ENCODE peak calls at places on chromosomes 11 and 22, in seven cellular contexts. J is H9, A is mesendoderm, I is neuronal stem cell, Y is mesenchymal stem cell, C is H1, R is trophoblast cell. V is an unnamed sample.

GRCh38 chr11:95692526-95693270 is 96.9 kb downstream of the FAM76B start:
- DNase-seq in J (no peak), A (no peak), I (no peak), Y (peak), C (no peak), R (peak), V (peak)

GRCh38 chr22:38761202-38762162 is 5.7 kb upstream of the SUN2 start:
- DNase-seq in J (no peak), A (no peak), I (no peak), Y (no peak), C (no peak), R (peak), V (no peak)

GRCh38 chr11:16456366-16456765 is 100.0 kb upstream of the SOX6 start:
- DNase-seq in J (no peak), A (peak), I (no peak), Y (no peak), C (no peak), R (no peak), V (peak)

GRCh38 chr11:9247863-9248262 is 17.3 kb downstream of the DENND5A start:
- DNase-seq in J (no peak), A (no peak), I (no peak), Y (no peak), C (no peak), R (no peak), V (no peak)

GRCh38 chr22:28018461-28018927 is 99.4 kb upstream of the PITPNB start:
- DNase-seq in J (no peak), A (no peak), I (no peak), Y (no peak), C (no peak), R (no peak), V (no peak)

GRCh38 chr11:62186195-62186594 is 3.8 kb upstream of the SCGB1D1 start:
- DNase-seq in J (no peak), A (no peak), I (no peak), Y (no peak), C (no peak), R (no peak), V (no peak)

GRCh38 chr11:130390071-130390758 is 38.2 kb downstream of the ADAMTS8 start:
- DNase-seq in J (no peak), A (peak), I (no peak), Y (peak), C (no peak), R (peak), V (peak)

GRCh38 chr11:81005595-81005994 is 1564.8 kb upstream of the TENM4 start:
- DNase-seq in J (no peak), A (peak), I (no peak), Y (peak), C (no peak), R (peak), V (peak)

GRCh38 chr22:49712195-49712791 is 115.4 kb downstream of the BRD1 start:
- DNase-seq in J (peak), A (peak), I (peak), Y (no peak), C (peak), R (peak), V (no peak)

GRCh38 chr11:128021304-128022006 is 565.9 kb downstream of the ETS1 start:
- DNase-seq in J (peak), A (peak), I (peak), Y (no peak), C (no peak), R (no peak), V (no peak)

GRCh38 chr11:38791346-38791961 is 2193.4 kb upstream of the RAG2 start:
- DNase-seq in J (peak), A (peak), I (peak), Y (peak), C (no peak), R (peak), V (peak)

GRCh38 chr11:7672960-7673723 is at the start of gene CYB5R2:
- DNase-seq in J (peak), A (peak), I (peak), Y (peak), C (peak), R (peak), V (peak)

GRCh38 chr11:110730773-110731172 is 18.5 kb upstream of the ARHGAP20 start:
- DNase-seq in J (no peak), A (no peak), I (no peak), Y (no peak), C (no peak), R (no peak), V (no peak)

GRCh38 chr11:67238894-67239794 is 27.1 kb upstream of the GRK2 start:
- DNase-seq in J (no peak), A (peak), I (no peak), Y (peak), C (no peak), R (peak), V (peak)

GRCh38 chr11:19460718-19461405 is 220.1 kb upstream of the E2F8 start:
- DNase-seq in J (no peak), A (no peak), I (no peak), Y (no peak), C (no peak), R (no peak), V (peak)

GRCh38 chr11:59667812-59668187 is 1.0 kb downstream of the PATL1 start:
- DNase-seq in J (no peak), A (no peak), I (no peak), Y (no peak), C (no peak), R (no peak), V (no peak)

GRCh38 chr11:11987503-11988022 is 20.9 kb downstream of the DKK3 start:
- DNase-seq in J (peak), A (peak), I (no peak), Y (peak), C (no peak), R (peak), V (peak)

GRCh38 chr11:75342966-75343870 is 8.2 kb downstream of the ARRB1 start:
- DNase-seq in J (peak), A (peak), I (no peak), Y (peak), C (no peak), R (peak), V (peak)

GRCh38 chr22:46634011-46634699 is 14.0 kb downstream of the GRAMD4 start:
- DNase-seq in J (no peak), A (peak), I (no peak), Y (no peak), C (no peak), R (peak), V (no peak)

GRCh38 chr11:78759067-78759466 is 184.4 kb upstream of the NARS2 start:
- DNase-seq in J (no peak), A (no peak), I (no peak), Y (no peak), C (no peak), R (no peak), V (no peak)

GRCh38 chr11:123061403-123062157 is at the start of gene HSPA8:
- DNase-seq in J (peak), A (peak), I (peak), Y (peak), C (no peak), R (peak), V (peak)

GRCh38 chr11:127345819-127346459 is 345.4 kb upstream of the KIRREL3 start:
- DNase-seq in J (peak), A (peak), I (peak), Y (peak), C (peak), R (peak), V (peak)

GRCh38 chr22:44632823-44633478 is 69.1 kb upstream of the PRR5 start:
- DNase-seq in J (no peak), A (no peak), I (no peak), Y (no peak), C (no peak), R (no peak), V (no peak)

GRCh38 chr11:126202646-126203359 is 8.6 kb downstream of the RPUSD4 start:
- DNase-seq in J (no peak), A (no peak), I (no peak), Y (no peak), C (no peak), R (no peak), V (no peak)

GRCh38 chr11:114296190-114296978 is at the start of gene NNMT:
- DNase-seq in J (no peak), A (no peak), I (no peak), Y (peak), C (no peak), R (peak), V (peak)

GRCh38 chr22:46444390-46444854 is 93.0 kb downstream of the CELSR1 start:
- DNase-seq in J (no peak), A (no peak), I (no peak), Y (no peak), C (no peak), R (peak), V (no peak)

GRCh38 chr22:34004058-34004457 is 83.8 kb upstream of the LARGE1 start:
- DNase-seq in J (no peak), A (no peak), I (no peak), Y (no peak), C (no peak), R (no peak), V (no peak)

GRCh38 chr11:100578966-100579365 is 108.1 kb upstream of the ARHGAP42 start:
- DNase-seq in J (peak), A (peak), I (no peak), Y (peak), C (no peak), R (peak), V (peak)

GRCh38 chr11:63918576-63919171 is 1.7 kb upstream of the RCOR2 start:
- DNase-seq in J (peak), A (peak), I (no peak), Y (peak), C (peak), R (peak), V (no peak)

GRCh38 chr11:76248210-76248609 is 41.9 kb upstream of the WNT11 start:
- DNase-seq in J (peak), A (peak), I (no peak), Y (peak), C (peak), R (peak), V (no peak)

GRCh38 chr11:68841718-68842426 is at the start of gene CPT1A:
- DNase-seq in J (peak), A (no peak), I (no peak), Y (peak), C (peak), R (peak), V (peak)

GRCh38 chr11:21401496-21401895 is 732.1 kb downstream of the NELL1 start:
- DNase-seq in J (no peak), A (no peak), I (no peak), Y (no peak), C (no peak), R (no peak), V (no peak)

GRCh38 chr11:77039491-77040400 is 5.5 kb downstream of the B3GNT6 start:
- DNase-seq in J (peak), A (peak), I (peak), Y (peak), C (peak), R (peak), V (peak)

GRCh38 chr11:1555713-1556153 is 16.3 kb downstream of the DUSP8 start:
- DNase-seq in J (peak), A (no peak), I (no peak), Y (no peak), C (no peak), R (no peak), V (no peak)

GRCh38 chr11:104113541-104113940 is 50.4 kb downstream of the PDGFD start:
- DNase-seq in J (no peak), A (no peak), I (no peak), Y (no peak), C (no peak), R (peak), V (no peak)

GRCh38 chr22:42766860-42767259 is 46.2 kb upstream of the A4GALT start:
- DNase-seq in J (no peak), A (no peak), I (no peak), Y (no peak), C (no peak), R (no peak), V (no peak)

GRCh38 chr11:8039530-8040260 is 41.3 kb upstream of the TUB start:
- DNase-seq in J (peak), A (no peak), I (no peak), Y (no peak), C (peak), R (no peak), V (no peak)

GRCh38 chr11:25859776-25860175 is 472.2 kb upstream of the ANO3 start:
- DNase-seq in J (no peak), A (no peak), I (no peak), Y (no peak), C (no peak), R (no peak), V (no peak)

GRCh38 chr11:25860677-25861445 is 471.1 kb upstream of the ANO3 start:
- DNase-seq in J (no peak), A (no peak), I (no peak), Y (peak), C (no peak), R (no peak), V (peak)

GRCh38 chr11:25855916-25856315 is 476.0 kb upstream of the ANO3 start:
- DNase-seq in J (no peak), A (no peak), I (no peak), Y (no peak), C (no peak), R (no peak), V (no peak)
- H2BK120ac ChIP-seq in J (no peak), A (no peak), I (no peak), Y (no peak), C (no peak), R (no peak), V (no peak)

GRCh38 chr11:28117712-28118111 is 9.5 kb downstream of the METTL15 start:
- DNase-seq in J (no peak), A (no peak), I (no peak), Y (no peak), C (no peak), R (no peak), V (no peak)
- H2BK120ac ChIP-seq in J (no peak), A (no peak), I (no peak), Y (no peak), C (no peak), R (no peak), V (no peak)

GRCh38 chr11:44157019-44157418 is 61.5 kb downstream of the EXT2 start:
- DNase-seq in J (no peak), A (no peak), I (no peak), Y (no peak), C (no peak), R (no peak), V (no peak)

GRCh38 chr11:44162662-44163061 is 67.2 kb downstream of the EXT2 start:
- DNase-seq in J (no peak), A (no peak), I (no peak), Y (no peak), C (no peak), R (no peak), V (no peak)

GRCh38 chr11:44158384-44158783 is 62.9 kb downstream of the EXT2 start:
- DNase-seq in J (no peak), A (no peak), I (no peak), Y (no peak), C (no peak), R (no peak), V (no peak)

GRCh38 chr11:44159848-44160721 is 64.6 kb downstream of the EXT2 start:
- DNase-seq in J (no peak), A (no peak), I (no peak), Y (no peak), C (no peak), R (no peak), V (no peak)

DNA sequence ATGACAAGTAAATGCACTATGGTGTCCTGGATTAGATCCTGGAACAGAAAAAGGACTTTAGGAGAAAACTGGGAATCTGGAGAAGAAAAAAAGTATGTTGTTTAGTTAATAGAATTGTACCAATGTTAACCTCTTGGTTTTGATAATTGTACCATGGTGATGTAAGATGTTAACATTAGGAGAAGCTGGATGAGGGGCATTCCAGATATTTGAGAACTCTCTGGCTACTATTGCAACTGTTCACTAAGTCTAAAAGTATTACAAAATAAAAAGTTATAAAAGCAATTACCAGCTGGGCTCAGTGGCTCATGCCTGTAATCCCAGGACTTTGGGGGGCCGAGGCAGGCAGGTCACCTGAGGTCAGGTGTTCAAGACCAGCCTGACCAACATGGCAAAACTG is 66.5 kb downstream of the EXT2 start:
- DNase-seq in J (no peak), A (no peak), I (no peak), Y (no peak), C (no peak), R (no peak), V (peak)
- H2BK120ac ChIP-seq in J (no peak), A (no peak), I (no peak), Y (no peak), C (no peak), R (no peak), V (no peak)

GRCh38 chr11:94445641-94446040 is 44.4 kb upstream of the GPR83 start:
- DNase-seq in J (no peak), A (no peak), I (no peak), Y (no peak), C (no peak), R (no peak), V (no peak)
- H2BK120ac ChIP-seq in J (no peak), A (no peak), I (no peak), Y (no peak), C (no peak), R (no peak), V (no peak)

GRCh38 chr11:27187848-27188621 is 147.4 kb downstream of the BBOX1 start:
- DNase-seq in J (no peak), A (peak), I (no peak), Y (no peak), C (no peak), R (no peak), V (no peak)
- H2BK120ac ChIP-seq in J (no peak), A (no peak), I (no peak), Y (no peak), C (no peak), R (no peak), V (no peak)

DNA sequence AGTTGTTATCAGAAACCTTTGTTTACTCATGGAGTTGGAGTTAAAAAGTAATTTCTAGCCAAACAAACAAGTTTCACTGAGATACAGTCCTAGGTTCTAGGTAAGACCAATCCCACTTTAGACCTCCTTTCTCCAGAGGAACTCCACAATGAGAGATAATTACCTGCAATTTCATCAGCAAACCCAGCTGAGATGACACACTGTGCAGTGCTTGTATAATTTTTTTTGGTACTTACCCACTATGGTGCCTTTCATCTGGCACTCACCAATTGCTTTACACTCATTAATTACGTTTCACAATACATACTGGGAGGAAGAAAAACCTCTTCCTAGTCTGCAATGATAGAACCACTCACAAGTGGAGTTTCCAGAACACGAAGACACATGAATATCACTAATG is 1.8 kb upstream of the MUC15 start:
- DNase-seq in J (no peak), A (no peak), I (no peak), Y (no peak), C (no peak), R (no peak), V (no peak)
- H2BK120ac ChIP-seq in J (no peak), A (no peak), I (no peak), Y (no peak), C (no peak), R (no peak), V (no peak)

GRCh38 chr11:61025819-61026120 is 54.3 kb downstream of the CD6 start:
- DNase-seq in J (no peak), A (no peak), I (no peak), Y (no peak), C (no peak), R (no peak), V (no peak)

GRCh38 chr11:61027141-61027840 is 55.8 kb downstream of the CD6 start:
- DNase-seq in J (no peak), A (no peak), I (no peak), Y (no peak), C (no peak), R (no peak), V (no peak)

GRCh38 chr11:61026121-61027031 is 54.9 kb downstream of the CD6 start:
- DNase-seq in J (no peak), A (no peak), I (no peak), Y (no peak), C (no peak), R (no peak), V (no peak)

GRCh38 chr11:61023086-61024035 is 51.9 kb downstream of the CD6 start:
- DNase-seq in J (no peak), A (no peak), I (no peak), Y (no peak), C (no peak), R (no peak), V (no peak)

GRCh38 chr11:61024938-61025818 is 53.7 kb downstream of the CD6 start:
- DNase-seq in J (no peak), A (no peak), I (no peak), Y (no peak), C (no peak), R (peak), V (no peak)
- H2BK120ac ChIP-seq in J (no peak), A (no peak), I (no peak), Y (no peak), C (no peak), R (no peak), V (no peak)